ENCODE peak calls at places on chromosomes 5 and 9, in seven cellular contexts. B is fibroblast of lung, N is ascending aorta, H is cardiac muscle cell, Q is progenitor cell of endocrine pancreas, K is AG04449, C is BJ. I is an unnamed sample.

GRCh38 chr5:88119535-88119934 is 149.1 kb downstream of the TMEM161B start:
- DNase-seq in B (no peak), N (no peak), H (no peak), Q (no peak), K (no peak), C (no peak), I (no peak)

GRCh38 chr5:112738180-112738560 is 485 bp downstream of the APC start:
- DNase-seq in B (no peak), N (no peak), H (no peak), Q (no peak), K (no peak), C (no peak), I (no peak)

GRCh38 chr5:143051244-143052058 is 281.3 kb downstream of the ARHGAP26 start:
- DNase-seq in B (peak), N (no peak), H (peak), Q (no peak), K (peak), C (peak), I (peak)

GRCh38 chr9:14153310-14153720 is 160.6 kb downstream of the NFIB start:
- DNase-seq in B (peak), N (no peak), H (no peak), Q (no peak), K (no peak), C (no peak), I (peak)

GRCh38 chr9:119802621-119803020 is 433.4 kb upstream of the BRINP1 start:
- DNase-seq in B (no peak), N (peak), H (no peak), Q (no peak), K (no peak), C (peak), I (peak)

GRCh38 chr5:137078171-137078665 is 420.9 kb downstream of the SPOCK1 start:
- DNase-seq in B (no peak), N (no peak), H (no peak), Q (no peak), K (no peak), C (no peak), I (no peak)

GRCh38 chr9:92026206-92027002 is 76.4 kb upstream of the ROR2 start:
- DNase-seq in B (no peak), N (no peak), H (no peak), Q (no peak), K (no peak), C (no peak), I (no peak)

GRCh38 chr5:57216714-57217113 is 42.9 kb downstream of the GPBP1 start:
- DNase-seq in B (peak), N (no peak), H (no peak), Q (no peak), K (no peak), C (no peak), I (no peak)

GRCh38 chr5:157248771-157249475 is 17.0 kb upstream of the CYFIP2 start:
- DNase-seq in B (no peak), N (no peak), H (no peak), Q (no peak), K (no peak), C (no peak), I (no peak)

GRCh38 chr9:74609671-74610416 is 112.7 kb downstream of the RORB start:
- DNase-seq in B (no peak), N (no peak), H (no peak), Q (no peak), K (no peak), C (no peak), I (no peak)

GRCh38 chr5:118793652-118794051 is 194.7 kb downstream of the DTWD2 start:
- DNase-seq in B (no peak), N (no peak), H (no peak), Q (no peak), K (no peak), C (no peak), I (no peak)

GRCh38 chr9:131289301-131290038 is at the start of gene PLPP7:
- DNase-seq in B (peak), N (no peak), H (peak), Q (no peak), K (no peak), C (no peak), I (peak)

GRCh38 chr5:100856462-100856861 is 46.6 kb downstream of the ST8SIA4 start:
- DNase-seq in B (no peak), N (no peak), H (peak), Q (no peak), K (no peak), C (no peak), I (no peak)

GRCh38 chr5:116573617-116574431 is 799 bp downstream of the SEMA6A start:
- DNase-seq in B (peak), N (no peak), H (peak), Q (peak), K (no peak), C (no peak), I (no peak)

GRCh38 chr5:43851741-43852140 is 248.8 kb downstream of the NNT start:
- DNase-seq in B (peak), N (no peak), H (no peak), Q (no peak), K (no peak), C (no peak), I (no peak)

GRCh38 chr5:37086466-37087178 is 162.6 kb downstream of the CPLANE1 start:
- DNase-seq in B (peak), N (no peak), H (no peak), Q (no peak), K (peak), C (peak), I (no peak)

GRCh38 chr5:997001-997474 is 11.6 kb upstream of the NKD2 start:
- DNase-seq in B (no peak), N (peak), H (peak), Q (no peak), K (no peak), C (no peak), I (no peak)

GRCh38 chr5:157888814-157889532 is 30.0 kb upstream of the CLINT1 start:
- DNase-seq in B (no peak), N (no peak), H (no peak), Q (no peak), K (no peak), C (no peak), I (no peak)

GRCh38 chr5:136006767-136007251 is 22.0 kb upstream of the TGFBI start:
- DNase-seq in B (peak), N (no peak), H (no peak), Q (no peak), K (no peak), C (peak), I (peak)

GRCh38 chr5:180133551-180133950 is 62.0 kb upstream of the RNF130 start:
- DNase-seq in B (no peak), N (no peak), H (no peak), Q (no peak), K (no peak), C (no peak), I (no peak)

GRCh38 chr5:74166064-74166463 is 474.5 kb downstream of the ENC1 start:
- DNase-seq in B (no peak), N (no peak), H (no peak), Q (no peak), K (no peak), C (no peak), I (no peak)

GRCh38 chr9:109256381-109256780 is 64.5 kb downstream of the EPB41L4B start:
- DNase-seq in B (peak), N (no peak), H (no peak), Q (no peak), K (peak), C (no peak), I (no peak)

GRCh38 chr5:64506567-64507321 is 929 bp downstream of the RGS7BP start:
- DNase-seq in B (no peak), N (no peak), H (peak), Q (no peak), K (no peak), C (no peak), I (no peak)

GRCh38 chr5:137629646-137630045 is 106.2 kb downstream of the KLHL3 start:
- DNase-seq in B (peak), N (no peak), H (peak), Q (no peak), K (no peak), C (no peak), I (peak)

GRCh38 chr9:30065888-30066287 is 2318.6 kb upstream of the ACO1 start:
- DNase-seq in B (no peak), N (no peak), H (no peak), Q (no peak), K (no peak), C (no peak), I (no peak)

GRCh38 chr9:16460711-16461110 is 409.8 kb downstream of the BNC2 start:
- DNase-seq in B (no peak), N (no peak), H (no peak), Q (no peak), K (no peak), C (no peak), I (no peak)

GRCh38 chr9:114504341-114505186 is 709 bp downstream of the WHRN start:
- DNase-seq in B (peak), N (no peak), H (peak), Q (peak), K (no peak), C (no peak), I (no peak)

GRCh38 chr9:132214027-132214622 is 52.3 kb downstream of the NTNG2 start:
- DNase-seq in B (peak), N (peak), H (peak), Q (peak), K (peak), C (peak), I (peak)

GRCh38 chr9:89793551-89793950 is 188.7 kb downstream of the GADD45G start:
- DNase-seq in B (no peak), N (no peak), H (no peak), Q (no peak), K (no peak), C (no peak), I (no peak)

GRCh38 chr9:81108391-81108790 is 581.0 kb downstream of the TLE1 start:
- DNase-seq in B (no peak), N (no peak), H (no peak), Q (no peak), K (no peak), C (no peak), I (no peak)

GRCh38 chr5:151592855-151593408 is 1.8 kb upstream of the FAT2 start:
- DNase-seq in B (no peak), N (no peak), H (no peak), Q (no peak), K (no peak), C (no peak), I (no peak)

GRCh38 chr5:99437986-99438385 is 509.2 kb upstream of the CHD1 start:
- DNase-seq in B (no peak), N (no peak), H (no peak), Q (no peak), K (no peak), C (no peak), I (no peak)

GRCh38 chr5:120599576-120599975 is 135.5 kb downstream of the PRR16 start:
- DNase-seq in B (peak), N (no peak), H (no peak), Q (no peak), K (no peak), C (no peak), I (peak)

DNA sequence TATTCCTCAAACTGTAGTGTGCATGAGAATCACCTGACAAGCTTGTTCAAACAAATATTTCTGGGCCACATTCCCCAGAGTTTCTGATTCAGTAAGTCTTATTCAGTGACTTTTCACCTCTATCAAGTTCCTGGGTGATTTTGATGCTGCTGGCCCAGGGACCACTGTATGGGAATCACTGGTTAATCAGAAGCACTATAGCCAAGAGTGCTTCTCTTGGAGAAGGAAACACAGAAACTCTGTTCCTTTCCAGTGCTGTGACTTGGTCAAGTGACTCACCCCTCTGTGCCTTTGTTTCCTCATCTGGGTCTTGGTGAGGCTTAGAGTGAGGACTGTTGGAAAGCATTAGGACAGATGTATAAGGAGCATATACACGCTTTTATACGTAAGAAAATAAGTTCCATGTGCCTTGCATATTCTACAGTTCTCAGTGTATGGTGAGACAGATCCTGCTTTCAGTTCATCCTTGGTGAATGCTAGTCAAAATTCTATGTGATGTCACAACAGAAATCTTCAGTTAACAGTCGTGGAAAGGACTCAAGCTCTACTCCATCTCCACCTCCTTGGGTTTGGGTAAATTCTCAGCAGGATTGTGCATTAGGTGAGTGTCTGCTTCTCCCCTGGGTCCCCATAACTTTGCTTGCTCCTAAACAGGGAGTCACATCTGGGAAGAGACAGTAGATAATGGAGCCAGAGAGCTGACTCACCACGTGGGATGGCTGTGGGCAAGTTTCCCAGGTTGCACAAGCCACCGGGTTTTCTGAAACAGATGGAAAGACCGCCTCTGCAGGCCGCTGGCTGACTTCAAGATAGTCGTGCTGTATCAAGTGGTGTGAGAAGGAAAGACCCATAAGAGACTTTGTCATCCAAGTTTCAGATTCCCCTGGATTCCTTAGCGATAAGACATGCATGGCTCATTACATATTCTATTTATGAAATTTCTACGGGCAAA is 117.0 kb downstream of the NXNL2 start:
- DNase-seq in B (peak), N (peak), H (no peak), Q (no peak), K (peak), C (peak), I (peak)
- TF ChIP-seq CTCF in B (peak), N (no peak), H (peak), Q (no peak), K (peak), C (peak), I (peak)

DNA sequence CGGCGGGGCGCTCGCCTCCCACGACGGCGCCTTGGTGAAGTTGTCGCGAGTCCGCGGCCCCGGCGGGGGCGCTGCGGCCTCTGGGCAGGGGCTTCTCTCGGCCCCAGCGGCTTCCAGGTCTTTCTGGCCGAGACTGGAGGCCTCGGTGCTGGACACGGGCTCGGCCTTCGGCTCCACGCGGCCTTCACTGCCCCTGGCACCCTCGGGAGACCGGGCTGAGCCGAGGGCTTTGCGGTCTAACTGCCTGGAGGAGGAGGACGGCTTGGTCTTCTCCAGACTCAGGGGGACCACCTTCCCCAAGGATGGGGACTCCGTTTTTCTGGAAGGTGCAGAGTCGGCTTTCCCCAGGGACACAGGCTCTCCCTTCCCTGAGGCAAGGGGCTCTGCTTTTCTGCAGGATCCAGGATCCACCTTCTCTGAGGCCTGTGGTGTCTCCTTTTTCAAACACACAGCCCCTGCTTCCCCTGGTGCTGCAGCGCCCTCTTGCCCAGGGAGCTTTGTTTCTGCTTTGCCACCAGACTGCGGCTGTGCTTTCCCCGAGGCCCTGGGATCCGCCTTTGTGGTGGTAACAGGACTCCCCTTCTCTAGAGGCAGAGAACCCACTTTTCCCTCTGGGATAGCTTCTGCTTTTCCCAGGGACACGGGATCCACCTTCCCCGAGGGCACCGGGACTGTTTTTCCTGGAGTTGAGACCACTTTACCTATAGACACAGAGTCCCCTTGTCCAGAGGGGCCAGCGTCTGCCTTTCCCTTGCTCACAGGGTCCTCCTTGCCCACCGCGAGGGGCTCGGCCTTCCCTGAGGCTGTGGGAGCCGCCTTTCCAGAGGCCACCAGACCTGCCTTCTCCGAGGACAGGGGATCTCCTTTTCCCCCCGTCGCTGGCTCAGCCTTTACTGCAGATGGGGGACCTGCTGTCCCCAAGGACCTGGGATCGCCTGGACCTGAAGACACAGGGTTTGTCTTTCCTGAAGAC is 12.3 kb downstream of the GPRIN1 start:
- DNase-seq in B (no peak), N (no peak), H (no peak), Q (no peak), K (no peak), C (no peak), I (no peak)
- TF ChIP-seq CTCF in B (no peak), N (no peak), H (no peak), Q (no peak), K (no peak), C (no peak), I (no peak)

DNA sequence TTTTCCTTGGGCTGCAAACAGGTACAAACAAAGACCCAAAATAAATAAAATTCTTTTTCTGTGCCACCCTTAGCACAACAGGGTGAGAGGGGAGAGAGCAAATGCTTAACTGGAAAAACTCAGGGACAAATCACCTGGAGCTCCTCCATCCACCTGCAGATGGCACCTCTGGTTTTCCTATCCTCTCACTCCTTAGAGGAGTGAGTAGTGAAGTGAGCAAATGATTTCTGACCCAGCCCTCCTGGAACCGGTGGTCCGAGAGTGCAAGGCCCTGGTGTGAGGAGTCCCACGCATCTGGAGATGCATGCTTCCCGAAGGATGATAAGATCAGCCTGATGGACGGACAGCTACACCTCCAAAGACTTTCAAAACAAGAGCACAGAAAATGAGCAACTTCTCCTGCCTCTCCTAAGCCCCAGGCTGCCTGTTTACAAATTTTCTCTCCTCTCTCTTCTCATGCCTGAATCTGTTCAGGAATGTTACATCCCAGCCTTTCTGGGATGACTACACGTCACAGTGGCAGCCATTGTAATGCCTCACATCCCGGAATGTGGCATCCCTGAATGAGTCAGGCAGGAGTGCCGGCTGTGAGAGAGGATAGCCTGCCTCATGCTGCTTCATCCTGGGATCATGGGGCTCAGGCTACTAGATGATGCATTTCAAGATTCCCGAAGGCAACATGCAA is 86.4 kb downstream of the ADRB2 start:
- DNase-seq in B (peak), N (no peak), H (no peak), Q (no peak), K (peak), C (peak), I (peak)
- TF ChIP-seq CTCF in B (peak), N (no peak), H (no peak), Q (peak), K (peak), C (peak), I (peak)

DNA sequence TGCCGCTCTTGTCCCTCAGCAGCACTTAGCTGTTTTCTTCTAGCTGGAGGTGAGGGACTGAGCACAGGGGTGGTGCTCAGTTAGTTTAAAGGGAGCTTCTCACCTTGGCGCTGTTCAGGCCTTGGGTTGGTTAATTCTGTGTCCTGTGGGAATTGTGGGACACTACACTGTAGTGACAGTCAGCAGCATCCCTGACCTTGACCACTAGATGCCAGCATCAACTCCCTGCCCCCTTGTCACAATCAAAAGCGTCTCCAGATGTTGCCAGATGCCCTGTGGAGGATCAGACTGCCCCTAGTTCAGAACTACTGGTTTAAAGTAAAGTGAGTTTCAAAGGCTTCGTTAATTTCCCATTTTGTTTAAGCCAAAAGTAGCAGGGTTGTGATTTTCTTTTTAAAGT is 65.5 kb upstream of the DMRT3 start:
- DNase-seq in B (no peak), N (no peak), H (peak), Q (no peak), K (no peak), C (no peak), I (no peak)
- TF ChIP-seq CTCF in B (no peak), N (no peak), H (no peak), Q (no peak), K (no peak), C (no peak), I (no peak)